ENCODE peak calls at places on chromosomes 5 and 9, in nine cellular contexts. O is uterus; A is sigmoid colon; X is CD8-positive, alpha-beta T cell; Q is stomach; P is RWPE2; Z is upper lobe of left lung; N is A549; T is pancreas. F is an unnamed sample.

GRCh38 chr5:67414712-67415111 is 218.1 kb upstream of the CD180 start:
- DNase-seq in O (no peak), A (no peak), X (no peak), Q (no peak), P (no peak), Z (no peak), N (no peak), T (no peak), F (peak; percentile 42)

GRCh38 chr5:105898183-105898582 is 1772.6 kb downstream of the EFNA5 start:
- DNase-seq in O (no peak), A (no peak), X (no peak), Q (no peak), P (no peak), Z (no peak), N (no peak), T (no peak), F (no peak)

GRCh38 chr5:84287964-84288363 is 96.7 kb downstream of the EDIL3 start:
- DNase-seq in O (no peak), A (no peak), X (no peak), Q (no peak), P (no peak), Z (no peak), N (peak; percentile 9), T (no peak), F (peak; percentile 84)

GRCh38 chr9:91465420-91465819 is 41.8 kb upstream of the NFIL3 start:
- DNase-seq in O (no peak), A (no peak), X (no peak), Q (no peak), P (no peak), Z (no peak), N (no peak), T (no peak), F (peak; percentile 72)

GRCh38 chr9:13778486-13779110 is 499.1 kb upstream of the MPDZ start:
- DNase-seq in O (no peak), A (no peak), X (no peak), Q (no peak), P (no peak), Z (no peak), N (no peak), T (no peak), F (no peak)

GRCh38 chr5:107466233-107466769 is 204.4 kb downstream of the EFNA5 start:
- DNase-seq in O (peak; percentile 19), A (no peak), X (no peak), Q (no peak), P (peak; percentile 95), Z (no peak), N (peak; percentile 66), T (no peak), F (peak; percentile 99)

GRCh38 chr5:154484393-154484944 is 6.4 kb upstream of the HAND1 start:
- DNase-seq in O (no peak), A (no peak), X (no peak), Q (no peak), P (no peak), Z (no peak), N (no peak), T (no peak), F (no peak)

GRCh38 chr5:95866431-95867063 is 44.0 kb upstream of the GLRX start:
- DNase-seq in O (no peak), A (no peak), X (no peak), Q (no peak), P (no peak), Z (no peak), N (no peak), T (no peak), F (peak; percentile 51)

GRCh38 chr9:14326264-14326826 is 12.4 kb upstream of the NFIB start:
- DNase-seq in O (no peak), A (no peak), X (no peak), Q (no peak), P (no peak), Z (no peak), N (no peak), T (no peak), F (peak; percentile 75)

GRCh38 chr9:134474058-134474370 is 147.8 kb downstream of the RXRA start:
- DNase-seq in O (peak; percentile 61), A (no peak), X (no peak), Q (no peak), P (no peak), Z (peak; percentile 25), N (no peak), T (peak; percentile 43), F (no peak)

GRCh38 chr5:57825026-57825683 is 342.5 kb upstream of the ACTBL2 start:
- DNase-seq in O (no peak), A (no peak), X (no peak), Q (no peak), P (no peak), Z (no peak), N (no peak), T (no peak), F (peak; percentile 97)

GRCh38 chr9:35313911-35314310 is 152.1 kb downstream of the UNC13B start:
- DNase-seq in O (no peak), A (no peak), X (no peak), Q (no peak), P (no peak), Z (no peak), N (no peak), T (no peak), F (no peak)

DNA sequence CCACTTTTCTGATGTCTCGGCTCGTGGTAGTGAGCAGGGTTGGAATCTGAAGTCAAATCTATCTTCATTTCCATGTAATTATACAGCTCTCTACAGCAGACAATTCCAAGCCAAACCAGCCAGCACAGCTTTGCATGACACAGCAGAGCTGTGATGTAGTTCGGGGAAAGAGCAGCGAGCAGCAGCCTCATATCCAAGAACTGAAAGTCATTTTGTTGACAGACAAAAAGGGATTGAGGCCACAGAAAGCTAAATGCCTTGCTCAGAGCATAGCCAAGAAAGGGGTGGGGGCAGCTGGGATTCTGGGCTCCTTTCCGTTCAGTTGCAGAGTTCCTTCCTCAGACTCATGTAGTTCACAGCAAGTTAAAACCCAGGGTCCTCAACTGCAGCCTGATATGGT is 32.0 kb downstream of the LCP2 start:
- DNase-seq in O (peak; percentile 66), A (peak; percentile 86), X (no peak), Q (no peak), P (no peak), Z (no peak), N (no peak), T (no peak), F (no peak)
- H3K4me1 ChIP-seq in O (no peaks in the 10 kb centered on the region), A (peaks cover 14% of the 10 kb centered on the region), X (peaks cover 97% of the 10 kb centered on the region), Q (peaks cover 43% of the 10 kb centered on the region), P (no peaks in the 10 kb centered on the region), Z (peaks cover 31% of the 10 kb centered on the region), N (no peaks in the 10 kb centered on the region), T (no peaks in the 10 kb centered on the region), F (no peaks in the 10 kb centered on the region)

DNA sequence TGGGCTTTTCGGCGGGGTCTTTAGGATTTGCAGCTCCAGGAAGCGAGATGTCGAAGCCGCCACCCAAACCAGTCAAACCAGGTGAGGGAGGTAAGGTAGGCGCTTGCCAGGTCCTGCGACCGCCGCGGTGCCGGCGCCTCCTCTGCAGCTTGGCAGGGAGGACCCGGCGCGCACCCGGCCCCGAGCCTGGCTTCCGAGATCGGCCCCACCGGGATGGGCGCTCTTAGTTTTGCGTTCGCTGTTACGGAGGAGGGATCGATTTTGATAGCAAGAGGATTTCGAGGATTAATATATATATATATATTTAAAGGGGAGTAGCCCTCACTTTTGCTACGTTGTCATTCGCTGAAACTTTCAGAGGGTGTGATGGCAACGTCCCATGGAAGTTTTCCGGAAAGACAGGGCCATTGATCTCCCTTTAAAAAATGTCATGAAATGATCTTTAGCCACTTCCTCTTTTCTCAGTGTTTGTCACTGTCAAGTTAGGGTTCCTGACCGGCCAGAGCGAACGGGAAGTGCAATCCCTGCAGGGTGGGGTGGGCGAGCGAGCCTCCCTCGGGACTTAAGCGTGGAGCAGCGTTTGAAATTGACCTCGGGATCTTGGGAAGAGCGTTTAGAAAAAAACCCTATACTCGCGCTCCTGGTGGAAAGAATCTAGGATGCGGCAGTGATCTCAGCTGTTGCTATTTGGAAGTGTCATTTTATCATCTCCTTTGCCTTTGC is 493 bp downstream of the OSTF1 start:
- DNase-seq in O (peak; percentile 55), A (peak; percentile 81), X (no peak), Q (peak; percentile 84), P (peak; percentile 61), Z (peak; percentile 93), N (peak; percentile 49), T (no peak), F (peak; percentile 84)
- TF ChIP-seq CTCF in O (peak; percentile 38), A (peak; percentile 63), X (no peak), Q (peak; percentile 6), P (no peak), Z (no peak), N (no peak), T (no peak), F (peak; percentile 40)

GRCh38 chr9:93953492-93954435 is 1.4 kb downstream of the BARX1 start:
- DNase-seq in O (no peak), A (peak; percentile 55), X (no peak), Q (no peak), P (no peak), Z (peak; percentile 32), N (no peak), T (no peak), F (no peak)
- H3K4me1 ChIP-seq in O (peaks cover 20% of the 10 kb centered on the region), A (peaks cover 57% of the 10 kb centered on the region), X (peaks cover 43% of the 10 kb centered on the region), Q (peaks cover 84% of the 10 kb centered on the region), P (no peaks in the 10 kb centered on the region), Z (peaks cover 66% of the 10 kb centered on the region), N (no peaks in the 10 kb centered on the region), T (no peaks in the 10 kb centered on the region), F (no peaks in the 10 kb centered on the region)

GRCh38 chr5:72523960-72524582 is 16.9 kb upstream of the ZNF366 start:
- DNase-seq in O (no peak), A (no peak), X (no peak), Q (no peak), P (no peak), Z (no peak), N (no peak), T (no peak), F (peak; percentile 31)
- TF ChIP-seq CTCF in O (peak; percentile 73), A (peak; percentile 57), X (no peak), Q (peak; percentile 49), P (peak; percentile 85), Z (peak; percentile 34), N (peak; percentile 56), T (peak; percentile 21), F (peak; percentile 93)

GRCh38 chr9:127913682-127914081 is 3.2 kb downstream of the ST6GALNAC4 start:
- DNase-seq in O (no peak), A (no peak), X (no peak), Q (no peak), P (no peak), Z (no peak), N (no peak), T (no peak), F (no peak)
- H3K4me1 ChIP-seq in O (no peaks in the 10 kb centered on the region), A (peaks cover 32% of the 10 kb centered on the region), X (peaks cover 33% of the 10 kb centered on the region), Q (peaks cover 64% of the 10 kb centered on the region), P (peaks cover 21% of the 10 kb centered on the region), Z (peaks cover 73% of the 10 kb centered on the region), N (peaks cover 44% of the 10 kb centered on the region), T (peaks cover 9% of the 10 kb centered on the region), F (no peaks in the 10 kb centered on the region)